ENCODE peak calls at places on chromosomes 1 and 21, in eight cellular contexts. I, A, X, R, H, Q, B and L are unnamed samples.

GRCh38 chr1:1683104-1683905 is 9.3 kb downstream of the SLC35E2B start:
- DNase-seq in I (no peak), A (no peak), X (no peak), R (peak; percentile 35), H (no peak), Q (peak; percentile 16), B (no peak), L (no peak)

GRCh38 chr1:20439282-20439681 is 46.7 kb downstream of the CAMK2N1 start:
- DNase-seq in I (no peak), A (no peak), X (peak; percentile 30), R (no peak), H (no peak), Q (peak; percentile 65), B (no peak), L (no peak)

GRCh38 chr1:176073524-176074157 is 133.4 kb downstream of the COP1 start:
- DNase-seq in I (no peak), A (no peak), X (peak; percentile 71), R (peak; percentile 51), H (no peak), Q (peak; percentile 88), B (peak; percentile 79), L (no peak)

GRCh38 chr1:165924096-165924495 is 96.7 kb downstream of the UCK2 start:
- DNase-seq in I (no peak), A (no peak), X (no peak), R (no peak), H (no peak), Q (no peak), B (no peak), L (no peak)

GRCh38 chr1:216750031-216750627 is 26.9 kb upstream of the ESRRG start:
- DNase-seq in I (no peak), A (no peak), X (peak; percentile 85), R (no peak), H (no peak), Q (peak; percentile 88), B (peak; percentile 66), L (no peak)

GRCh38 chr1:1304331-1305299 is 3.1 kb downstream of the ACAP3 start:
- DNase-seq in I (no peak), A (no peak), X (no peak), R (peak; percentile 81), H (peak; percentile 89), Q (peak; percentile 69), B (no peak), L (no peak)

GRCh38 chr1:41423511-41424191 is 60.8 kb downstream of the EDN2 start:
- DNase-seq in I (peak; percentile 74), A (no peak), X (peak; percentile 16), R (no peak), H (no peak), Q (peak; percentile 56), B (no peak), L (peak; percentile 75)

GRCh38 chr21:28801906-28802305 is 190.8 kb downstream of the LTN1 start:
- DNase-seq in I (no peak), A (no peak), X (peak; percentile 41), R (no peak), H (no peak), Q (no peak), B (no peak), L (no peak)

GRCh38 chr1:93503163-93503562 is 55.2 kb downstream of the FNBP1L start:
- DNase-seq in I (no peak), A (no peak), X (no peak), R (no peak), H (no peak), Q (no peak), B (no peak), L (no peak)

GRCh38 chr1:17523487-17524029 is 15.9 kb upstream of the ARHGEF10L start:
- DNase-seq in I (no peak), A (no peak), X (no peak), R (no peak), H (no peak), Q (no peak), B (no peak), L (no peak)

GRCh38 chr1:29801003-29801402 is 564.7 kb downstream of the PTPRU start:
- DNase-seq in I (no peak), A (no peak), X (no peak), R (no peak), H (no peak), Q (no peak), B (no peak), L (no peak)

GRCh38 chr21:36135391-36136094 is 664 bp downstream of the CBR3 start:
- DNase-seq in I (peak; percentile 82), A (no peak), X (peak; percentile 90), R (peak; percentile 95), H (peak; percentile 87), Q (peak; percentile 66), B (peak; percentile 84), L (peak; percentile 75)

GRCh38 chr1:97721221-97721620 is 199.6 kb downstream of the DPYD start:
- DNase-seq in I (no peak), A (no peak), X (no peak), R (no peak), H (no peak), Q (no peak), B (no peak), L (no peak)

GRCh38 chr1:153386500-153386901 is 4.4 kb downstream of the S100A8 start:
- DNase-seq in I (no peak), A (no peak), X (no peak), R (no peak), H (no peak), Q (no peak), B (no peak), L (no peak)

GRCh38 chr1:113976609-113977278 is 2.5 kb upstream of the OLFML3 start:
- DNase-seq in I (no peak), A (no peak), X (peak; percentile 62), R (no peak), H (no peak), Q (peak; percentile 77), B (no peak), L (no peak)

GRCh38 chr1:206000641-206001339 is 2.4 kb downstream of the RAB7B start:
- DNase-seq in I (no peak), A (no peak), X (no peak), R (peak; percentile 38), H (peak; percentile 56), Q (no peak), B (no peak), L (no peak)

GRCh38 chr1:36775716-36776115 is 258.6 kb downstream of the GRIK3 start:
- DNase-seq in I (no peak), A (no peak), X (no peak), R (no peak), H (no peak), Q (no peak), B (no peak), L (no peak)

GRCh38 chr1:203691454-203691853 is 64.8 kb downstream of the ATP2B4 start:
- DNase-seq in I (no peak), A (no peak), X (no peak), R (no peak), H (no peak), Q (no peak), B (no peak), L (no peak)

GRCh38 chr1:175920401-175920800 is 177.0 kb upstream of the TNR start:
- DNase-seq in I (no peak), A (no peak), X (no peak), R (no peak), H (no peak), Q (no peak), B (no peak), L (no peak)

GRCh38 chr1:93338426-93338825 is 7.3 kb upstream of the DR1 start:
- DNase-seq in I (no peak), A (no peak), X (peak; percentile 96), R (peak; percentile 82), H (no peak), Q (no peak), B (no peak), L (no peak)

GRCh38 chr1:66331641-66332523 is 202.1 kb upstream of the SGIP1 start:
- DNase-seq in I (peak; percentile 86), A (peak; percentile 27), X (peak; percentile 69), R (peak; percentile 84), H (peak; percentile 72), Q (peak; percentile 61), B (peak; percentile 66), L (peak; percentile 74)

DNA sequence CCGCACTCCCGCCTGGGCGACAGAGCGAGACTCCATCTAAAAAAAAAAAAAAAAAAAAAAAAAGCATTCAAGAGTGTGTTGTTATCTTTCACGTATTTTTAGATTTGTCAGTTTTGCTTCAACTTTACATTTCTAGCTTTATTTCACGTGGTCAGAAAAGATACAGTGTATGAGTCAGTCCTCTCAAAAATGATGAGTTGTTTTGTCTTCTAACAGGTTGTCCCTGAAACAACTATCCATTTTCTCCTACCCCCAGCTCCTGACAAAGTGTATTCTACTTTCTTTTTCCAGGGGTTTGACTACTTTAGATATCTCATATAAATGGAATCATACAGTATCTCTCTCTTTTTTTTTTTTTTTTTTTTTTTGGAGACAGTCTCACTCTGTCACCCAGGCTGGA is 5.5 kb upstream of the ZNF695 start:
- DNase-seq in I (no peak), A (no peak), X (no peak), R (no peak), H (no peak), Q (no peak), B (no peak), L (no peak)
- H3K9me3 ChIP-seq in I (peaks cover 1% of the 10 kb centered on the region), A (no peaks in the 10 kb centered on the region), X (peaks cover 7% of the 10 kb centered on the region), R (no peaks in the 10 kb centered on the region), H (peaks cover 5% of the 10 kb centered on the region), Q (no peaks in the 10 kb centered on the region), B (no peaks in the 10 kb centered on the region), L (no peaks in the 10 kb centered on the region)

GRCh38 chr1:50421366-50421748 is 1.9 kb downstream of the DMRTA2 start:
- DNase-seq in I (no peak), A (no peak), X (no peak), R (no peak), H (no peak), Q (no peak), B (no peak), L (no peak)
- H3K4me3 ChIP-seq in I (no peak overlapping the region), A (no peak overlapping the region), X (no peak overlapping the region), R (no peak overlapping the region), H (peak overlapping the region; percentile 21), Q (peak overlapping the region; percentile 36), B (no peak overlapping the region), L (no peak overlapping the region)

DNA sequence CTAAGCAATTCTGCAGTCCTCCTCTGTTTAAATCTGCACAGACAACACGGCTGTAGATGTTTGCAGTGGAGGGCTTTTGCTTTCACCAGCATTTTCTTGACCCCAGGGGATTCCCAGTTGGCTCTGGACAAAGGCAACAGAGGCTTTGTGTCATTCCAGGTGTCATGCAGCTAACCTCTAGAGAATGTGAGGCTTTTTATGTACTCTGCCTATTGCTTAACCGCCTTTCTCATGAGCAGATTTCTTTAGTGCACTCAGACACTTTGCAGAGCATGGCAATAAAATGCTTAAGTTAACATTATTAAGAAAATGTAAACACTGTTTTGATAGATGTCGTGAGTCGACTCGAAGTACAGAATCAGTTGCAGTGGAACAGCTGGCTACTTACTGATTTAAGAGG is 783.2 kb upstream of the NEGR1 start:
- DNase-seq in I (no peak), A (no peak), X (peak; percentile 45), R (no peak), H (no peak), Q (peak; percentile 84), B (peak; percentile 61), L (no peak)
- H3K9me3 ChIP-seq in I (no peaks in the 10 kb centered on the region), A (no peaks in the 10 kb centered on the region), X (no peaks in the 10 kb centered on the region), R (no peaks in the 10 kb centered on the region), H (no peaks in the 10 kb centered on the region), Q (no peaks in the 10 kb centered on the region), B (no peaks in the 10 kb centered on the region), L (no peaks in the 10 kb centered on the region)

DNA sequence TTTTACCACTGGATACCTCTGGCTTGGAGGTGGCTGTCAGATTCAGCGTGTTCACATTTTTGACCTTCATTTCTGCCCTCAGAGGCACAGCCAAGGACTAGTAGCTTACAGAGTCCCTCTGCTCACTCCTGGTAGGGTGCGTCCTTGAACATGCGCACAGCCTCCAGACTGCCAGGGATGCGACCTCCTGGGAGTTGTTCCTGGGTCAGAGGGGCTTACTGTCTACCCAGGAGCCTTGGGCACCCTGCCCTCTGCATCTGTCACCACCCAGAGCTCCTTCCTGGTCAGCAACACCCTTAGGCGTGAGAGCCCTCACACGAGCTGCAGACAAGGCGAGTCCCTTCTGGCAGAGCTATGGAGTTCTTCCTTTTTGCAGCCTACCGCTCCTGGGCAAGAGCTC is 1.7 kb downstream of the SLX9 start:
- DNase-seq in I (peak; percentile 55), A (peak; percentile 19), X (no peak), R (no peak), H (peak; percentile 58), Q (no peak), B (no peak), L (peak; percentile 54)
- H3K4me3 ChIP-seq in I (no peak overlapping the region), A (no peak overlapping the region), X (peak overlapping the region; percentile 95), R (no peak overlapping the region), H (no peak overlapping the region), Q (peak overlapping the region; percentile 99), B (no peak overlapping the region), L (no peak overlapping the region)